ENCODE peak calls at places on chromosomes 5 and 9, in six cellular contexts. N is CD4-positive, CD25-positive, alpha-beta regulatory T cell; C is stimulated activated CD4-positive, alpha-beta T cell treated with anti-CD3 and anti-CD28 coated beads, Interleukin-1b, Interleukin-23, amount 100 ng/mL, for 4 hours; D is EH; F is colonic mucosa; R is KBM-7. S is an unnamed sample.

GRCh38 chr5:73796164-73797141 is 170.5 kb downstream of the ARHGEF28 start:
- DNase-seq in D (peak; percentile 97), C (no peak), N (no peak), F (no peak), R (peak; percentile 15), S (peak; percentile 95)

GRCh38 chr5:177474845-177475562 is 1.6 kb upstream of the DBN1 start:
- DNase-seq in C (no peak), R (peak; percentile 53), F (no peak), N (no peak), D (peak; percentile 60), S (no peak)

GRCh38 chr9:19231126-19232035 is 888 bp downstream of the DENND4C start:
- DNase-seq in D (peak; percentile 43), N (peak; percentile 31), F (peak; percentile 50), R (peak; percentile 35), C (no peak), S (peak; percentile 36)

GRCh38 chr5:67561145-67561932 is 364.7 kb upstream of the CD180 start:
- DNase-seq in D (no peak), R (no peak), F (no peak), N (no peak), C (no peak), S (no peak)

GRCh38 chr5:23820764-23821471 is 313.5 kb downstream of the PRDM9 start:
- DNase-seq in D (no peak), C (no peak), R (peak; percentile 46), F (no peak), N (no peak), S (no peak)

GRCh38 chr5:168291281-168291960 is at the start of gene WWC1:
- DNase-seq in F (peak; percentile 90), D (peak; percentile 49), R (peak; percentile 80), N (peak; percentile 51), C (peak; percentile 43), S (peak; percentile 62)

GRCh38 chr5:62082370-62082778 is 223.6 kb upstream of the KIF2A start:
- DNase-seq in D (peak; percentile 69), C (no peak), F (no peak), R (no peak), N (no peak), S (peak; percentile 81)

GRCh38 chr9:124428751-124429529 is 13.7 kb upstream of the PSMB7 start:
- DNase-seq in N (no peak), D (no peak), R (no peak), F (no peak), C (no peak), S (no peak)

GRCh38 chr9:121612511-121612998 is 38.9 kb upstream of the DAB2IP start:
- DNase-seq in N (peak; percentile 14), C (no peak), F (peak; percentile 57), R (peak; percentile 53), D (no peak), S (no peak)

GRCh38 chr5:43967165-43967564 is 364.2 kb downstream of the NNT start:
- DNase-seq in F (no peak), N (no peak), C (no peak), R (no peak), D (no peak), S (no peak)

GRCh38 chr5:98474802-98475201 is 298.7 kb upstream of the RGMB start:
- DNase-seq in N (no peak), C (no peak), R (no peak), D (peak; percentile 24), F (peak; percentile 29), S (no peak)

GRCh38 chr9:127770905-127771569 is 7.4 kb downstream of the SH2D3C start:
- DNase-seq in C (peak; percentile 95), R (peak; percentile 98), N (peak; percentile 98), F (peak; percentile 98), D (peak; percentile 99), S (peak; percentile 98)

GRCh38 chr9:2216591-2216990 is 201.4 kb downstream of the SMARCA2 start:
- DNase-seq in R (no peak), D (peak; percentile 47), F (no peak), C (no peak), N (no peak), S (peak; percentile 29)

GRCh38 chr5:137752873-137753226 is 1.3 kb downstream of the HNRNPA0 start:
- DNase-seq in D (peak; percentile 42), R (peak; percentile 70), C (peak; percentile 12), F (no peak), N (no peak), S (peak; percentile 55)

GRCh38 chr5:18394154-18394804 is 760.0 kb downstream of the TAF11L14 start:
- DNase-seq in R (peak; percentile 56), D (no peak), F (peak; percentile 49), C (peak; percentile 24), N (peak; percentile 9), S (peak; percentile 1)

GRCh38 chr9:126502417-126503332 is 111.1 kb upstream of the LMX1B start:
- DNase-seq in R (no peak), D (no peak), F (no peak), N (no peak), C (no peak), S (no peak)

GRCh38 chr5:179792612-179793469 is 945 bp upstream of the LTC4S start:
- DNase-seq in C (no peak), N (no peak), R (no peak), D (no peak), F (peak; percentile 38), S (no peak)

GRCh38 chr9:68515304-68516017 is 25.2 kb downstream of the TMEM252 start:
- DNase-seq in D (peak; percentile 65), R (no peak), C (no peak), N (no peak), F (no peak), S (peak; percentile 64)

GRCh38 chr5:157597277-157597676 is 21.7 kb upstream of the ADAM19 start:
- DNase-seq in N (peak; percentile 48), D (no peak), C (no peak), F (no peak), R (no peak), S (no peak)

GRCh38 chr9:119375892-119376291 is 6.7 kb upstream of the BRINP1 start:
- DNase-seq in D (peak; percentile 12), C (no peak), R (peak; percentile 49), N (no peak), F (no peak), S (peak; percentile 10)

S was measured in EL.